ENCODE peak calls at places on chromosome 20, in seven cellular contexts. C is neural progenitor cell, M is left ventricle myocardium inferior, T is GM20000, R is bronchial epithelial cell, A is body of pancreas, S is mesothelial cell of epicardium. L is an unnamed sample.

GRCh38 chr20:46264391-46265266 is 43.7 kb downstream of the CDH22 start:
- DNase-seq in C (no peak), T (no peak), S (no peak), M (no peak), R (no peak), A (peak; percentile 12), L (no peak)

GRCh38 chr20:33233129-33233774 is 2.5 kb upstream of the BPIFA1 start:
- DNase-seq in M (no peak), S (no peak), C (peak; percentile 61), A (no peak), T (no peak), R (no peak), L (peak; percentile 17)

GRCh38 chr20:39875493-39876110 is 813.4 kb downstream of the MAFB start:
- DNase-seq in T (no peak), C (no peak), S (no peak), R (no peak), A (no peak), M (no peak), L (no peak)

GRCh38 chr20:8033447-8033846 is 13.9 kb upstream of the TMX4 start:
- DNase-seq in T (no peak), M (no peak), R (no peak), S (no peak), C (no peak), A (no peak), L (no peak)

GRCh38 chr20:58239216-58239615 is 10.8 kb upstream of the ANKRD60 start:
- DNase-seq in S (no peak), T (no peak), M (no peak), A (no peak), R (no peak), C (no peak), L (no peak)

GRCh38 chr20:58694241-58695083 is 1.9 kb downstream of the NPEPL1 start:
- DNase-seq in S (peak; percentile 20), T (no peak), C (no peak), M (peak; percentile 13), A (no peak), R (no peak), L (no peak)

GRCh38 chr20:39822667-39823066 is 860.5 kb downstream of the DHX35 start:
- DNase-seq in R (peak; percentile 50), T (no peak), C (no peak), A (no peak), M (no peak), S (no peak), L (no peak)

GRCh38 chr20:32359633-32360332 is 1.7 kb downstream of the ASXL1 start:
- DNase-seq in A (no peak), M (no peak), C (peak; percentile 42), T (no peak), R (peak; percentile 35), S (no peak), L (no peak)

GRCh38 chr20:51815383-51816076 is 13.2 kb upstream of the SALL4 start:
- DNase-seq in T (no peak), R (peak; percentile 39), C (no peak), S (no peak), M (no peak), A (no peak), L (no peak)

GRCh38 chr20:51368461-51369211 is 173.9 kb downstream of the NFATC2 start:
- DNase-seq in S (no peak), R (no peak), A (no peak), C (no peak), T (no peak), M (no peak), L (no peak)

GRCh38 chr20:52497731-52498130 is 306.2 kb upstream of the ZFP64 start:
- DNase-seq in A (no peak), S (no peak), C (no peak), M (no peak), T (no peak), R (peak; percentile 50), L (no peak)

DNA sequence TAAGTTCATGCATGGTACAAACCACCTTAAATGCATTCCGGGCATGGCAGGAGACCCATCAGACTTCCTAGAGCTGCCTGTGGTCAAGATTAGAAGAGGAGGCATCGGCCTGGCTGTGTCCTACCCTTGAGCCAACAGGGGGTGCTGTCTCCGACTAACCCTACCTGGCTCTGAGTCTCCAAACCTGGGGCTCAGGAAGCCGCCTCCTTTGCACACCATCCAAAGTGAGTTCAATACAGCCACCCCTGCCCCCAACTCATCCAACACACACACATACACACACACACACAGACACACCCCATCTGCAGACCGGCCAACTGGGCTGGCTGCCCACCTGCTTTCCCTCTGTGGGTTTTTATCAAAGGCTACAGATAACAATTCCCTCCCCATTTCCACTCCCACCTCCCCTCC is 77.0 kb downstream of the JPH2 start:
- DNase-seq in M (no peak), T (no peak), R (no peak), C (peak; percentile 21), S (no peak), A (no peak), L (no peak)
- TF ChIP-seq CTCF in M (peak; percentile 46), T (no peak), R (peak; percentile 32), C (peak; percentile 35), S (peak; percentile 17), A (no peak), L (no peak)

DNA sequence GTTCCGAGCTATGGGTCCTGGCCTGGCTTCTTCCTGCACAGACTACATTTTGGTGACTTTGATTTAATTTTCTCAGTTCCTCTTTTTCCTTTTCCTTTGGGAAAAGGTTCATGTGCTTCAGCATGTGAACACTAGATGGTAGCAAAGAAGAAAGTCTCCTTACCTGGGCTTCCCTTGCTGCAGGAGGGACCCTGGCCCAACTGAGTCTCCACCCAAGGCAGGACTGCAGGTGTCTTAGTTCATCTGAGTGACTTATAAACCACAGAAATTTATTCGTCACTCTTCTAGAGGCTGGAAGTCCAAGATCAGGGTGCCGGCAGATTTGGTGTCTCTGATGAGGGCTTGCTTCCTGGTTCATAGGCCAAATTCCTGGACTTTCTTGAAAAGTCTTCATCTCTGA is 163.2 kb downstream of the SYCP2 start:
- DNase-seq in C (peak; percentile 23), A (no peak), M (no peak), R (no peak), S (no peak), T (no peak), L (no peak)
- TF ChIP-seq CTCF in C (peak; percentile 54), A (no peak), M (peak; percentile 41), R (peak; percentile 21), S (peak; percentile 24), T (no peak), L (peak; percentile 43)

DNA sequence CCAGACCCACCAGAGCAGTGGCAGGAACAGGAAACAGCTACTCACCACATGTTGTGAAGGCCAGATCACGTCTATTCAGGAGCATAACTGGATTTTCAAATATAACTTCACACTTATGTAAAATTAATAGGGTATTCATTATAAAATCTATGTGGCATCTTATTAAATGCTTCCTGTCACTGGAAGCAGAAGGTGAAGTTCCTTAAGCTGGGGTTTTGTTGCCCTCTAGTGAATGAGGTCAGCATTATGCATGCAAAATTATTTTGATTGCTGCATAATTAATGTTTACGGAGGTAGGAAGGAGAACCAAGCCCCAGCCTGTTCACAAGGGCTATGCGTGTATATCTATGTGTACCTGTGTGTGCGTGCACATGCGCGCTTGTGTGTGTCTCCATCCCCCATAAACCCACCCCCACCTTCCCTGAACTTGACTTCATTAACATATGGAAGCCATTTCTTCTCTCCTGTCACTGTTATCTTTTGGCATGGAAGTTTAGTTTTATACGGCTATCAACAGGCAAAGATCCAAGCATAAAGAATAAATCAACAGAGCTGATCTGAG is 90.3 kb upstream of the CDH4 start:
- DNase-seq in C (no peak), R (no peak), S (no peak), M (no peak), A (no peak), T (no peak), L (no peak)
- TF ChIP-seq CTCF in C (no peak), R (no peak), S (no peak), M (peak; percentile 21), A (no peak), T (no peak), L (no peak)

GRCh38 chr20:6074145-6074561 is 20.3 kb upstream of the LRRN4 start:
- DNase-seq in S (no peak), M (no peak), A (peak; percentile 34), T (peak; percentile 26), R (no peak), C (peak; percentile 18), L (peak; percentile 12)
- TF ChIP-seq CTCF in S (no peak), M (peak; percentile 50), A (peak; percentile 32), T (no peak), R (peak; percentile 25), C (peak; percentile 43), L (peak; percentile 42)

GRCh38 chr20:9966966-9967365 is 67.8 kb upstream of the ANKEF1 start:
- DNase-seq in M (no peak), S (no peak), R (peak; percentile 13), C (peak; percentile 4), A (no peak), T (no peak), L (no peak)
- TF ChIP-seq CTCF in M (no peak), S (no peak), R (peak; percentile 38), C (peak; percentile 47), A (peak; percentile 21), T (peak; percentile 15), L (peak; percentile 38)

GRCh38 chr20:49982346-49983122 is at the start of gene SNAI1:
- DNase-seq in S (peak; percentile 85), T (peak; percentile 99), A (peak; percentile 86), M (peak; percentile 72), R (peak; percentile 57), C (peak; percentile 96), L (peak; percentile 79)
- TF ChIP-seq CTCF in S (peak; percentile 47), T (no peak), A (peak; percentile 26), M (peak; percentile 74), R (peak; percentile 47), C (peak; percentile 60), L (peak; percentile 82)

L was measured in endothelial cell.